ENCODE peak calls at places on chromosomes 16 and 17, in seven cellular contexts. One of them, this sample, is unnamed.

GRCh38 chr17:17514993-17515920 is 19.1 kb upstream of the RASD1 start:
- DNase-seq in EL: peak
- DNase-seq in tibial artery: no peak
- DNase-seq in heart right ventricle: peak
- DNase-seq in NCI-H69: no peak
- DNase-seq in A172: no peak
- DNase-seq in HTR-8/SVneo: no peak
- DNase-seq in this sample: peak

GRCh38 chr16:7209598-7209997 is 123.0 kb upstream of the RBFOX1 start:
- DNase-seq in HTR-8/SVneo: no peak
- DNase-seq in heart right ventricle: no peak
- DNase-seq in NCI-H69: peak
- DNase-seq in EL: no peak
- DNase-seq in tibial artery: no peak
- DNase-seq in A172: no peak
- DNase-seq in this sample: no peak

GRCh38 chr17:3531266-3532101 is 26.1 kb downstream of the TRPV3 start:
- DNase-seq in A172: no peak
- DNase-seq in NCI-H69: no peak
- DNase-seq in heart right ventricle: peak
- DNase-seq in HTR-8/SVneo: no peak
- DNase-seq in tibial artery: no peak
- DNase-seq in EL: no peak
- DNase-seq in this sample: no peak

GRCh38 chr16:28990375-28991040 is 5.7 kb downstream of the LAT start:
- DNase-seq in tibial artery: no peak
- DNase-seq in HTR-8/SVneo: no peak
- DNase-seq in heart right ventricle: no peak
- DNase-seq in EL: no peak
- DNase-seq in A172: no peak
- DNase-seq in NCI-H69: no peak
- DNase-seq in this sample: no peak

GRCh38 chr16:20610892-20611349 is 34.8 kb upstream of the ACSM2B start:
- DNase-seq in HTR-8/SVneo: no peak
- DNase-seq in tibial artery: no peak
- DNase-seq in EL: no peak
- DNase-seq in NCI-H69: no peak
- DNase-seq in A172: no peak
- DNase-seq in heart right ventricle: no peak
- DNase-seq in this sample: peak

GRCh38 chr16:8923199-8923598 is 40.5 kb downstream of the USP7 start:
- DNase-seq in tibial artery: no peak
- DNase-seq in A172: no peak
- DNase-seq in EL: no peak
- DNase-seq in HTR-8/SVneo: no peak
- DNase-seq in NCI-H69: no peak
- DNase-seq in heart right ventricle: no peak
- DNase-seq in this sample: no peak

GRCh38 chr16:85608887-85609286 is 4.2 kb upstream of the GSE1 start:
- DNase-seq in NCI-H69: no peak
- DNase-seq in tibial artery: no peak
- DNase-seq in EL: no peak
- DNase-seq in HTR-8/SVneo: no peak
- DNase-seq in heart right ventricle: no peak
- DNase-seq in A172: no peak
- DNase-seq in this sample: no peak

GRCh38 chr17:29514792-29515191 is 52.0 kb downstream of the ABHD15 start:
- DNase-seq in NCI-H69: no peak
- DNase-seq in A172: no peak
- DNase-seq in HTR-8/SVneo: peak
- DNase-seq in tibial artery: no peak
- DNase-seq in heart right ventricle: no peak
- DNase-seq in EL: peak
- DNase-seq in this sample: no peak

GRCh38 chr16:84103678-84104077 is 13.1 kb downstream of the MBTPS1 start:
- DNase-seq in NCI-H69: no peak
- DNase-seq in EL: no peak
- DNase-seq in heart right ventricle: no peak
- DNase-seq in HTR-8/SVneo: no peak
- DNase-seq in A172: no peak
- DNase-seq in tibial artery: no peak
- DNase-seq in this sample: no peak

GRCh38 chr17:1959871-1960569 is 65.1 kb downstream of the RTN4RL1 start:
- DNase-seq in NCI-H69: peak
- DNase-seq in tibial artery: no peak
- DNase-seq in HTR-8/SVneo: no peak
- DNase-seq in A172: no peak
- DNase-seq in EL: no peak
- DNase-seq in heart right ventricle: no peak
- DNase-seq in this sample: no peak

GRCh38 chr16:83842755-83843507 is 35.2 kb downstream of the HSBP1 start:
- DNase-seq in tibial artery: no peak
- DNase-seq in HTR-8/SVneo: no peak
- DNase-seq in A172: no peak
- DNase-seq in EL: no peak
- DNase-seq in heart right ventricle: no peak
- DNase-seq in NCI-H69: peak
- DNase-seq in this sample: no peak

GRCh38 chr17:60372790-60373483 is 19.0 kb downstream of the USP32 start:
- DNase-seq in tibial artery: no peak
- DNase-seq in NCI-H69: no peak
- DNase-seq in EL: peak
- DNase-seq in A172: peak
- DNase-seq in HTR-8/SVneo: peak
- DNase-seq in heart right ventricle: no peak
- DNase-seq in this sample: no peak

GRCh38 chr17:44122825-44123355 is 551 bp downstream of the HDAC5 start:
- DNase-seq in A172: no peak
- DNase-seq in NCI-H69: peak
- DNase-seq in HTR-8/SVneo: no peak
- DNase-seq in EL: no peak
- DNase-seq in tibial artery: no peak
- DNase-seq in heart right ventricle: no peak
- DNase-seq in this sample: no peak

GRCh38 chr17:49574283-49574892 is 1.3 kb upstream of the NXPH3 start:
- DNase-seq in EL: no peak
- DNase-seq in heart right ventricle: no peak
- DNase-seq in tibial artery: no peak
- DNase-seq in NCI-H69: no peak
- DNase-seq in HTR-8/SVneo: no peak
- DNase-seq in A172: no peak
- DNase-seq in this sample: peak

GRCh38 chr16:55284718-55285099 is 39.3 kb upstream of the IRX6 start:
- DNase-seq in NCI-H69: no peak
- DNase-seq in EL: no peak
- DNase-seq in A172: no peak
- DNase-seq in heart right ventricle: no peak
- DNase-seq in HTR-8/SVneo: no peak
- DNase-seq in tibial artery: no peak
- DNase-seq in this sample: no peak

GRCh38 chr17:1029196-1029911 is 32.4 kb downstream of the TIMM22 start:
- DNase-seq in heart right ventricle: no peak
- DNase-seq in tibial artery: peak
- DNase-seq in HTR-8/SVneo: no peak
- DNase-seq in NCI-H69: no peak
- DNase-seq in A172: peak
- DNase-seq in EL: peak
- DNase-seq in this sample: no peak